ENCODE peak calls at places on chromosome 1, in four cellular contexts. One of them, this sample, is unnamed.
A peak's percentile ranks its signal among the peaks of the same experiment; 100 is the strongest.

GRCh38 chr1:2989976-2990375 is 31.3 kb upstream of the ACTRT2 start:
- DNase-seq in IMR-90: no peak
- DNase-seq in astrocyte of the spinal cord: no peak
- DNase-seq in T-helper 17 cell: no peak
- DNase-seq in this sample: no peak

GRCh38 chr1:94989911-94990463 is 63.1 kb upstream of the CNN3 start:
- DNase-seq in IMR-90: no peak
- DNase-seq in astrocyte of the spinal cord: no peak
- DNase-seq in T-helper 17 cell: no peak
- DNase-seq in this sample: no peak

GRCh38 chr1:150708595-150708994 is 11.6 kb upstream of the GOLPH3L start:
- DNase-seq in IMR-90: no peak
- DNase-seq in astrocyte of the spinal cord: no peak
- DNase-seq in T-helper 17 cell: no peak
- DNase-seq in this sample: no peak

GRCh38 chr1:232978091-232978634 is 27.8 kb downstream of the NTPCR start:
- DNase-seq in IMR-90: peak; percentile 52
- DNase-seq in astrocyte of the spinal cord: no peak
- DNase-seq in T-helper 17 cell: no peak
- DNase-seq in this sample: no peak

GRCh38 chr1:183209533-183210158 is 23.6 kb downstream of the LAMC2 start:
- DNase-seq in IMR-90: peak; percentile 92
- DNase-seq in astrocyte of the spinal cord: peak; percentile 75
- DNase-seq in T-helper 17 cell: no peak
- DNase-seq in this sample: peak; percentile 89

GRCh38 chr1:38512789-38513188 is 346.8 kb downstream of the RRAGC start:
- DNase-seq in IMR-90: no peak
- DNase-seq in astrocyte of the spinal cord: no peak
- DNase-seq in T-helper 17 cell: no peak
- DNase-seq in this sample: no peak

GRCh38 chr1:156992215-156992614 is 53.3 kb downstream of the ARHGEF11 start:
- DNase-seq in IMR-90: no peak
- DNase-seq in astrocyte of the spinal cord: no peak
- DNase-seq in T-helper 17 cell: no peak
- DNase-seq in this sample: no peak

GRCh38 chr1:2049517-2050481 is at the start of gene PRKCZ:
- DNase-seq in IMR-90: no peak
- DNase-seq in astrocyte of the spinal cord: no peak
- DNase-seq in T-helper 17 cell: peak; percentile 96
- DNase-seq in this sample: peak; percentile 85

GRCh38 chr1:53734650-53735211 is 4.2 kb downstream of the GLIS1 start:
- DNase-seq in IMR-90: peak; percentile 94
- DNase-seq in astrocyte of the spinal cord: peak; percentile 67
- DNase-seq in T-helper 17 cell: no peak
- DNase-seq in this sample: no peak

This sample was measured in RKO.